ENCODE peak calls at places on chromosomes 4 and X, in ten cellular contexts. One of them, this sample, is unnamed. For H3K27me3 and H3K9me3, the result is how much of the 10 kb centered on the place peaks cover.

GRCh38 chr4:83282049-83282535 is 2.5 kb downstream of the COQ2 start:
- DNase-seq in psoas muscle: no peak
- DNase-seq in suprapubic skin: no peak
- DNase-seq in transverse colon: peak
- DNase-seq in pancreas: no peak
- DNase-seq in uterus: no peak
- DNase-seq in neural progenitor cell: peak
- DNase-seq in CD8-positive, alpha-beta T cell: peak
- DNase-seq in GM23248: peak
- DNase-seq in Panc1: no peak
- DNase-seq in this sample: peak

GRCh38 chrX:40079572-40079971 is 18.2 kb downstream of the BCOR start:
- DNase-seq in psoas muscle: no peak
- DNase-seq in suprapubic skin: no peak
- DNase-seq in transverse colon: no peak
- DNase-seq in pancreas: peak
- DNase-seq in uterus: no peak
- DNase-seq in neural progenitor cell: peak
- DNase-seq in CD8-positive, alpha-beta T cell: no peak
- DNase-seq in GM23248: no peak
- DNase-seq in Panc1: no peak
- DNase-seq in this sample: no peak

GRCh38 chr4:78612398-78613005 is 60.9 kb downstream of the ANXA3 start:
- DNase-seq in psoas muscle: no peak
- DNase-seq in suprapubic skin: no peak
- DNase-seq in transverse colon: peak
- DNase-seq in pancreas: no peak
- DNase-seq in uterus: no peak
- DNase-seq in neural progenitor cell: no peak
- DNase-seq in CD8-positive, alpha-beta T cell: no peak
- DNase-seq in GM23248: peak
- DNase-seq in Panc1: no peak
- DNase-seq in this sample: peak

GRCh38 chrX:87064522-87064921 is 453.1 kb upstream of the KLHL4 start:
- DNase-seq in psoas muscle: no peak
- DNase-seq in suprapubic skin: no peak
- DNase-seq in transverse colon: no peak
- DNase-seq in pancreas: no peak
- DNase-seq in uterus: no peak
- DNase-seq in neural progenitor cell: no peak
- DNase-seq in CD8-positive, alpha-beta T cell: no peak
- DNase-seq in GM23248: no peak
- DNase-seq in Panc1: no peak
- DNase-seq in this sample: no peak

GRCh38 chr4:111494471-111494870 is 650.8 kb upstream of the FAM241A start:
- DNase-seq in psoas muscle: no peak
- DNase-seq in suprapubic skin: no peak
- DNase-seq in transverse colon: no peak
- DNase-seq in pancreas: no peak
- DNase-seq in uterus: no peak
- DNase-seq in neural progenitor cell: no peak
- DNase-seq in CD8-positive, alpha-beta T cell: no peak
- DNase-seq in GM23248: peak
- DNase-seq in Panc1: no peak
- DNase-seq in this sample: no peak

GRCh38 chrX:155864655-155865054 is 16.5 kb upstream of the VAMP7 start:
- DNase-seq in psoas muscle: no peak
- DNase-seq in suprapubic skin: no peak
- DNase-seq in transverse colon: no peak
- DNase-seq in pancreas: no peak
- DNase-seq in uterus: no peak
- DNase-seq in neural progenitor cell: peak
- DNase-seq in CD8-positive, alpha-beta T cell: no peak
- DNase-seq in GM23248: peak
- DNase-seq in Panc1: no peak
- DNase-seq in this sample: no peak

GRCh38 chrX:151397741-151398070 is 700 bp downstream of the VMA21 start:
- DNase-seq in psoas muscle: no peak
- DNase-seq in suprapubic skin: no peak
- DNase-seq in transverse colon: no peak
- DNase-seq in pancreas: no peak
- DNase-seq in uterus: no peak
- DNase-seq in neural progenitor cell: no peak
- DNase-seq in CD8-positive, alpha-beta T cell: no peak
- DNase-seq in GM23248: no peak
- DNase-seq in Panc1: no peak
- DNase-seq in this sample: no peak

GRCh38 chrX:107629533-107629909 is 1.2 kb downstream of the PRPS1 start:
- DNase-seq in psoas muscle: no peak
- DNase-seq in suprapubic skin: no peak
- DNase-seq in transverse colon: no peak
- DNase-seq in pancreas: no peak
- DNase-seq in uterus: no peak
- DNase-seq in neural progenitor cell: peak
- DNase-seq in CD8-positive, alpha-beta T cell: no peak
- DNase-seq in GM23248: peak
- DNase-seq in Panc1: peak
- DNase-seq in this sample: peak

GRCh38 chr4:123503698-123504389 is 107.2 kb downstream of the SPRY1 start:
- DNase-seq in psoas muscle: no peak
- DNase-seq in suprapubic skin: no peak
- DNase-seq in transverse colon: no peak
- DNase-seq in pancreas: no peak
- DNase-seq in uterus: no peak
- DNase-seq in neural progenitor cell: no peak
- DNase-seq in CD8-positive, alpha-beta T cell: no peak
- DNase-seq in GM23248: no peak
- DNase-seq in Panc1: no peak
- DNase-seq in this sample: no peak

GRCh38 chrX:101693476-101693875 is 33.8 kb upstream of the ARMCX2 start:
- DNase-seq in psoas muscle: no peak
- DNase-seq in suprapubic skin: no peak
- DNase-seq in transverse colon: no peak
- DNase-seq in pancreas: no peak
- DNase-seq in uterus: no peak
- DNase-seq in neural progenitor cell: no peak
- DNase-seq in CD8-positive, alpha-beta T cell: no peak
- DNase-seq in GM23248: no peak
- DNase-seq in Panc1: no peak
- DNase-seq in this sample: no peak

GRCh38 chrX:312621-313331 is 5.8 kb downstream of the GTPBP6 start:
- DNase-seq in psoas muscle: peak
- DNase-seq in suprapubic skin: no peak
- DNase-seq in transverse colon: no peak
- DNase-seq in pancreas: peak
- DNase-seq in uterus: no peak
- DNase-seq in neural progenitor cell: no peak
- DNase-seq in CD8-positive, alpha-beta T cell: no peak
- DNase-seq in GM23248: no peak
- DNase-seq in Panc1: no peak
- DNase-seq in this sample: no peak

GRCh38 chrX:39133971-39134370 is 332.7 kb downstream of the MID1IP1 start:
- DNase-seq in psoas muscle: no peak
- DNase-seq in suprapubic skin: no peak
- DNase-seq in transverse colon: peak
- DNase-seq in pancreas: no peak
- DNase-seq in uterus: no peak
- DNase-seq in neural progenitor cell: no peak
- DNase-seq in CD8-positive, alpha-beta T cell: no peak
- DNase-seq in GM23248: no peak
- DNase-seq in Panc1: peak
- DNase-seq in this sample: peak

GRCh38 chr4:185657699-185658098 is 122.4 kb upstream of the PDLIM3 start:
- DNase-seq in psoas muscle: no peak
- DNase-seq in suprapubic skin: no peak
- DNase-seq in transverse colon: no peak
- DNase-seq in pancreas: no peak
- DNase-seq in uterus: no peak
- DNase-seq in neural progenitor cell: no peak
- DNase-seq in CD8-positive, alpha-beta T cell: no peak
- DNase-seq in GM23248: no peak
- DNase-seq in Panc1: no peak
- DNase-seq in this sample: no peak

GRCh38 chrX:10697552-10697951 is 77.2 kb upstream of the MID1 start:
- DNase-seq in psoas muscle: no peak
- DNase-seq in suprapubic skin: no peak
- DNase-seq in transverse colon: no peak
- DNase-seq in pancreas: no peak
- DNase-seq in uterus: no peak
- DNase-seq in neural progenitor cell: no peak
- DNase-seq in CD8-positive, alpha-beta T cell: no peak
- DNase-seq in GM23248: no peak
- DNase-seq in Panc1: no peak
- DNase-seq in this sample: no peak

GRCh38 chr4:153683763-153684181 is 308 bp upstream of the TLR2 start:
- DNase-seq in psoas muscle: no peak
- DNase-seq in suprapubic skin: no peak
- DNase-seq in transverse colon: no peak
- DNase-seq in pancreas: no peak
- DNase-seq in uterus: no peak
- DNase-seq in neural progenitor cell: no peak
- DNase-seq in CD8-positive, alpha-beta T cell: no peak
- DNase-seq in GM23248: no peak
- DNase-seq in Panc1: no peak
- DNase-seq in this sample: no peak
- H3K4me3 ChIP-seq in psoas muscle: peak
- H3K4me3 ChIP-seq in suprapubic skin: peak
- H3K4me3 ChIP-seq in transverse colon: peak
- H3K4me3 ChIP-seq in pancreas: peak
- H3K4me3 ChIP-seq in uterus: peak
- H3K4me3 ChIP-seq in neural progenitor cell: peak
- H3K4me3 ChIP-seq in CD8-positive, alpha-beta T cell: peak
- H3K4me3 ChIP-seq in GM23248: peak
- H3K4me3 ChIP-seq in Panc1: peak
- H3K4me3 ChIP-seq in this sample: peak

DNA sequence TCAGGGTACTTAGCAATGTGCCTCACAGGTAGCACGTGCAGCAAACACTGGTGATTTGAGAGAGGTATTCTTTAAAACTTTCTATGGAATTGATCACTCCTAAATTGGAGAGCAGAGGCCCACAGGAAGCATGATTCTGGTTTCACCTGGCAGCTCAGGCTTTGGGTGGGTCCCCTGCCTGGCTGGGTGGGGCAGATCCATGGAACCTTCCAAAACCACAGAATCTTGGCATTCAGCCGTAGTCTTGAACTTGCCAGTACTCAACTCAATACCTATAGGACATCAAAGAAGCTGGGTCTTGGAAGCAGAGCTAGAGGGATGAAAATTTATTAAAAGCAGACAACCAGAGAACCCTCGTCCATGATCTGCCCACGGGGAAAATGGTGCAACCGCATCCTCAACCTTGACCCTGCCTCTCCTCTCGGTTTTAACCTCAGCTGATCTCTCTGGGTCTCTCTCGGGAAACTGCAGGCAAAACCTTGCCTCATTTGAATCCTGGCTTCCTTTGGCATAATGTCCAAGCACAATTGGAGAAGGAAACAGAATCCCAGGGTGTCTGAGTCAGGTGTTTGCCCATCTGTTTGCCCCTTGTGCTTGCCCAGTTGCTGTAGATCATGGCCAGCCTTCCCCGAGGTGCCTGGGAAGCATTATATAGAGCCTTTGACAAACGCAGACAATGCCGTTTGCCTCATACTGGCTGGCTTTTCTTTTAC is 22.9 kb downstream of the OTOP1 start:
- DNase-seq in psoas muscle: no peak
- DNase-seq in suprapubic skin: no peak
- DNase-seq in transverse colon: no peak
- DNase-seq in pancreas: no peak
- DNase-seq in uterus: no peak
- DNase-seq in neural progenitor cell: no peak
- DNase-seq in CD8-positive, alpha-beta T cell: no peak
- DNase-seq in GM23248: no peak
- DNase-seq in Panc1: no peak
- DNase-seq in this sample: no peak
- H3K27me3 ChIP-seq in psoas muscle: under half
- H3K27me3 ChIP-seq in suprapubic skin: under half
- H3K27me3 ChIP-seq in transverse colon: under half
- H3K27me3 ChIP-seq in pancreas: under half
- H3K27me3 ChIP-seq in uterus: under half
- H3K27me3 ChIP-seq in neural progenitor cell: under half
- H3K27me3 ChIP-seq in CD8-positive, alpha-beta T cell: under half
- H3K27me3 ChIP-seq in GM23248: under half
- H3K27me3 ChIP-seq in Panc1: under half
- H3K27me3 ChIP-seq in this sample: under half

GRCh38 chr4:100431416-100431815 is 86.4 kb downstream of the EMCN start:
- DNase-seq in psoas muscle: no peak
- DNase-seq in suprapubic skin: no peak
- DNase-seq in transverse colon: no peak
- DNase-seq in pancreas: no peak
- DNase-seq in uterus: no peak
- DNase-seq in neural progenitor cell: no peak
- DNase-seq in CD8-positive, alpha-beta T cell: no peak
- DNase-seq in GM23248: no peak
- DNase-seq in Panc1: no peak
- DNase-seq in this sample: no peak
- H3K9me3 ChIP-seq in psoas muscle: under half
- H3K9me3 ChIP-seq in suprapubic skin: under half
- H3K9me3 ChIP-seq in transverse colon: under half
- H3K9me3 ChIP-seq in pancreas: under half
- H3K9me3 ChIP-seq in uterus: under half
- H3K9me3 ChIP-seq in neural progenitor cell: under half
- H3K9me3 ChIP-seq in CD8-positive, alpha-beta T cell: under half
- H3K9me3 ChIP-seq in GM23248: under half
- H3K9me3 ChIP-seq in Panc1: under half
- H3K9me3 ChIP-seq in this sample: under half

GRCh38 chr4:94455081-94455480 is 3.3 kb downstream of the PDLIM5 start:
- DNase-seq in psoas muscle: peak
- DNase-seq in suprapubic skin: peak
- DNase-seq in transverse colon: peak
- DNase-seq in pancreas: peak
- DNase-seq in uterus: peak
- DNase-seq in neural progenitor cell: no peak
- DNase-seq in CD8-positive, alpha-beta T cell: no peak
- DNase-seq in GM23248: peak
- DNase-seq in Panc1: no peak
- DNase-seq in this sample: no peak

GRCh38 chr4:94452476-94453300 is 946 bp downstream of the PDLIM5 start:
- DNase-seq in psoas muscle: peak
- DNase-seq in suprapubic skin: peak
- DNase-seq in transverse colon: peak
- DNase-seq in pancreas: peak
- DNase-seq in uterus: peak
- DNase-seq in neural progenitor cell: peak
- DNase-seq in CD8-positive, alpha-beta T cell: peak
- DNase-seq in GM23248: peak
- DNase-seq in Panc1: no peak
- DNase-seq in this sample: peak

GRCh38 chr4:94451669-94452475 is at the start of gene PDLIM5:
- DNase-seq in psoas muscle: peak
- DNase-seq in suprapubic skin: peak
- DNase-seq in transverse colon: peak
- DNase-seq in pancreas: peak
- DNase-seq in uterus: peak
- DNase-seq in neural progenitor cell: peak
- DNase-seq in CD8-positive, alpha-beta T cell: peak
- DNase-seq in GM23248: peak
- DNase-seq in Panc1: no peak
- DNase-seq in this sample: peak

GRCh38 chr4:94453534-94453963 is 1.8 kb downstream of the PDLIM5 start:
- DNase-seq in psoas muscle: no peak
- DNase-seq in suprapubic skin: no peak
- DNase-seq in transverse colon: no peak
- DNase-seq in pancreas: no peak
- DNase-seq in uterus: no peak
- DNase-seq in neural progenitor cell: no peak
- DNase-seq in CD8-positive, alpha-beta T cell: no peak
- DNase-seq in GM23248: peak
- DNase-seq in Panc1: no peak
- DNase-seq in this sample: no peak

GRCh38 chr4:94454405-94454804 is 2.7 kb downstream of the PDLIM5 start:
- DNase-seq in psoas muscle: no peak
- DNase-seq in suprapubic skin: no peak
- DNase-seq in transverse colon: no peak
- DNase-seq in pancreas: no peak
- DNase-seq in uterus: no peak
- DNase-seq in neural progenitor cell: no peak
- DNase-seq in CD8-positive, alpha-beta T cell: no peak
- DNase-seq in GM23248: peak
- DNase-seq in Panc1: no peak
- DNase-seq in this sample: no peak
- H3K4me3 ChIP-seq in psoas muscle: peak
- H3K4me3 ChIP-seq in suprapubic skin: peak
- H3K4me3 ChIP-seq in transverse colon: peak
- H3K4me3 ChIP-seq in pancreas: peak
- H3K4me3 ChIP-seq in uterus: peak
- H3K4me3 ChIP-seq in neural progenitor cell: peak
- H3K4me3 ChIP-seq in CD8-positive, alpha-beta T cell: no peak
- H3K4me3 ChIP-seq in GM23248: peak
- H3K4me3 ChIP-seq in Panc1: no peak
- H3K4me3 ChIP-seq in this sample: peak

This sample was measured in HAP-1.